ENCODE peak calls at places on chromosomes 5 and 9, in nine cellular contexts. L is fibroblast of lung; D is stimulated activated naive CD8-positive, alpha-beta T cell treated with anti-CD3 and anti-CD28 coated beads, Interleukin-15, amount 100 ng/mL, for 72 hours; J is IMR-90; G is amniotic stem cell; I is Karpas-422; F is LHCN-M2; P is GM04504; W is GM03348. U is an unnamed sample.

GRCh38 chr9:136974834-136975535 is 2.3 kb upstream of the PTGDS start:
- DNase-seq in L (no peak), D (no peak), J (no peak), G (no peak), I (no peak), F (no peak), P (no peak), W (no peak), U (no peak)

GRCh38 chr9:89750117-89750551 is 145.3 kb downstream of the GADD45G start:
- DNase-seq in L (peak), D (no peak), J (no peak), G (no peak), I (no peak), F (no peak), P (no peak), W (no peak), U (peak)

GRCh38 chr9:114046876-114047275 is 31.2 kb downstream of the AMBP start:
- DNase-seq in L (peak), D (no peak), J (peak), G (no peak), I (no peak), F (no peak), P (peak), W (no peak), U (peak)

GRCh38 chr9:17117372-17117771 is 17.5 kb upstream of the CNTLN start:
- DNase-seq in L (no peak), D (no peak), J (no peak), G (no peak), I (no peak), F (no peak), P (no peak), W (no peak), U (no peak)

GRCh38 chr9:129879103-129879699 is 43.9 kb downstream of the USP20 start:
- DNase-seq in L (no peak), D (no peak), J (no peak), G (no peak), I (no peak), F (no peak), P (no peak), W (no peak), U (no peak)

GRCh38 chr5:53970510-53970909 is 339.9 kb downstream of the ARL15 start:
- DNase-seq in L (no peak), D (no peak), J (peak), G (no peak), I (no peak), F (no peak), P (no peak), W (peak), U (no peak)

GRCh38 chr9:116387934-116388714 is 234.5 kb downstream of the PAPPA start:
- DNase-seq in L (no peak), D (no peak), J (no peak), G (no peak), I (peak), F (no peak), P (no peak), W (no peak), U (no peak)

GRCh38 chr5:124527220-124527991 is 219.0 kb downstream of the ZNF608 start:
- DNase-seq in L (peak), D (no peak), J (peak), G (no peak), I (no peak), F (peak), P (no peak), W (no peak), U (no peak)

GRCh38 chr5:42970636-42971559 is 69.2 kb downstream of the ANXA2R start:
- DNase-seq in L (no peak), D (no peak), J (no peak), G (no peak), I (no peak), F (no peak), P (no peak), W (no peak), U (no peak)

GRCh38 chr5:56659991-56660390 is 155.4 kb upstream of the MAP3K1 start:
- DNase-seq in L (no peak), D (no peak), J (no peak), G (no peak), I (no peak), F (no peak), P (no peak), W (no peak), U (no peak)

GRCh38 chr5:141604318-141604717 is 14.5 kb downstream of the DIAPH1 start:
- DNase-seq in L (peak), D (no peak), J (peak), G (peak), I (no peak), F (peak), P (peak), W (peak), U (peak)

GRCh38 chr9:128882677-128883590 is 1.0 kb downstream of the LRRC8A start:
- DNase-seq in L (peak), D (no peak), J (no peak), G (no peak), I (peak), F (peak), P (no peak), W (peak), U (peak)

GRCh38 chr5:173302546-173303155 is 25.6 kb downstream of the STC2 start:
- DNase-seq in L (peak), D (no peak), J (peak), G (peak), I (no peak), F (peak), P (peak), W (peak), U (peak)

GRCh38 chr5:125870271-125870670 is 552.9 kb upstream of the GRAMD2B start:
- DNase-seq in L (peak), D (no peak), J (peak), G (no peak), I (no peak), F (no peak), P (peak), W (no peak), U (no peak)

GRCh38 chr5:172446336-172447051 is 7.8 kb downstream of the SH3PXD2B start:
- DNase-seq in L (no peak), D (no peak), J (no peak), G (no peak), I (no peak), F (no peak), P (no peak), W (no peak), U (no peak)

GRCh38 chr9:121498150-121498486 is 1.5 kb downstream of the GGTA1 start:
- DNase-seq in L (peak), D (peak), J (peak), G (peak), I (peak), F (peak), P (peak), W (peak), U (peak)

GRCh38 chr5:4553130-4553529 is 587.0 kb upstream of the ADAMTS16 start:
- DNase-seq in L (no peak), D (no peak), J (no peak), G (no peak), I (no peak), F (no peak), P (no peak), W (no peak), U (no peak)

GRCh38 chr5:31324832-31325231 is 131.3 kb downstream of the CDH6 start:
- DNase-seq in L (no peak), D (no peak), J (no peak), G (no peak), I (no peak), F (no peak), P (no peak), W (no peak), U (no peak)

GRCh38 chr5:95801961-95802360 is 20.6 kb downstream of the GLRX start:
- DNase-seq in L (no peak), D (no peak), J (no peak), G (no peak), I (no peak), F (no peak), P (no peak), W (no peak), U (no peak)

GRCh38 chr9:126673689-126674364 is 60.1 kb downstream of the LMX1B start:
- DNase-seq in L (no peak), D (no peak), J (peak), G (no peak), I (no peak), F (peak), P (no peak), W (no peak), U (peak)

GRCh38 chr5:136213919-136214493 is 21.0 kb upstream of the SMIM32 start:
- DNase-seq in L (no peak), D (no peak), J (no peak), G (no peak), I (no peak), F (no peak), P (no peak), W (peak), U (no peak)

GRCh38 chr9:110291921-110292575 is 35.7 kb upstream of the TXN start:
- DNase-seq in L (no peak), D (no peak), J (no peak), G (no peak), I (no peak), F (no peak), P (no peak), W (no peak), U (no peak)

GRCh38 chr5:156326718-156327259 is at the start of gene SGCD:
- DNase-seq in L (peak), D (no peak), J (peak), G (peak), I (no peak), F (peak), P (peak), W (peak), U (peak)

GRCh38 chr5:147361441-147362175 is 126.8 kb downstream of the STK32A start:
- DNase-seq in L (no peak), D (no peak), J (no peak), G (no peak), I (peak), F (no peak), P (no peak), W (no peak), U (no peak)

GRCh38 chr5:151056367-151057306 is 24.2 kb downstream of the TNIP1 start:
- DNase-seq in L (no peak), D (no peak), J (no peak), G (no peak), I (no peak), F (no peak), P (no peak), W (no peak), U (no peak)

GRCh38 chr5:73298251-73299016 is 125.4 kb downstream of the TMEM174 start:
- DNase-seq in L (peak), D (no peak), J (peak), G (no peak), I (no peak), F (no peak), P (no peak), W (no peak), U (no peak)

GRCh38 chr5:142657446-142657845 is 28.4 kb downstream of the FGF1 start:
- DNase-seq in L (no peak), D (no peak), J (no peak), G (no peak), I (no peak), F (no peak), P (no peak), W (no peak), U (no peak)

GRCh38 chr5:132787076-132787475 is 10.0 kb upstream of the SEPTIN8 start:
- DNase-seq in L (peak), D (no peak), J (peak), G (no peak), I (no peak), F (peak), P (no peak), W (peak), U (no peak)

GRCh38 chr5:103283120-103283519 is 24.6 kb downstream of the MACIR start:
- DNase-seq in L (no peak), D (no peak), J (no peak), G (no peak), I (no peak), F (no peak), P (peak), W (no peak), U (no peak)

GRCh38 chr5:109506556-109506955 is 96.8 kb upstream of the PJA2 start:
- DNase-seq in L (no peak), D (no peak), J (no peak), G (no peak), I (no peak), F (no peak), P (no peak), W (no peak), U (no peak)

GRCh38 chr5:180815241-180816031 is 12.8 kb upstream of the MGAT1 start:
- DNase-seq in L (no peak), D (no peak), J (no peak), G (no peak), I (no peak), F (no peak), P (no peak), W (no peak), U (no peak)

GRCh38 chr9:80797427-80797825 is 891.9 kb downstream of the TLE1 start:
- DNase-seq in L (no peak), D (no peak), J (no peak), G (no peak), I (no peak), F (no peak), P (no peak), W (no peak), U (no peak)

GRCh38 chr5:131242728-131243255 is 21.1 kb upstream of the CDC42SE2 start:
- DNase-seq in L (peak), D (no peak), J (peak), G (peak), I (no peak), F (peak), P (peak), W (peak), U (peak)

GRCh38 chr5:14884062-14884612 is 12.6 kb upstream of the ANKH start:
- DNase-seq in L (no peak), D (no peak), J (no peak), G (no peak), I (no peak), F (no peak), P (no peak), W (no peak), U (peak)

GRCh38 chr5:94932259-94932658 is 313.8 kb downstream of the SLF1 start:
- DNase-seq in L (no peak), D (no peak), J (no peak), G (no peak), I (no peak), F (no peak), P (no peak), W (no peak), U (no peak)

GRCh38 chr5:107104040-107104773 is 566.5 kb downstream of the EFNA5 start:
- DNase-seq in L (no peak), D (no peak), J (no peak), G (no peak), I (no peak), F (no peak), P (no peak), W (no peak), U (no peak)

GRCh38 chr9:78967557-78968212 is 604.1 kb upstream of the TLE4 start:
- DNase-seq in L (no peak), D (no peak), J (peak), G (no peak), I (no peak), F (no peak), P (no peak), W (peak), U (no peak)